ENCODE peak calls at places on chromosomes 4 and X, in four cellular contexts. One of them, this sample, is unnamed.

GRCh38 chr4:57119054-57119651 is 9.0 kb upstream of the IGFBP7 start:
- DNase-seq in H1: no peak
- DNase-seq in SK-N-SH: no peak
- DNase-seq in GM12878: no peak
- DNase-seq in this sample: no peak

GRCh38 chrX:51420610-51421009 is 75.8 kb downstream of the NUDT11 start:
- DNase-seq in H1: no peak
- DNase-seq in GM12878: no peak
- DNase-seq in SK-N-SH: peak; percentile 40
- DNase-seq in this sample: peak; percentile 9

GRCh38 chrX:108070891-108071290 is 20.5 kb downstream of the PSMD10 start:
- DNase-seq in GM12878: no peak
- DNase-seq in H1: no peak
- DNase-seq in SK-N-SH: no peak
- DNase-seq in this sample: no peak

GRCh38 chrX:68440940-68441339 is 7.6 kb upstream of the OPHN1 start:
- DNase-seq in SK-N-SH: peak; percentile 42
- DNase-seq in H1: no peak
- DNase-seq in GM12878: no peak
- DNase-seq in this sample: no peak

GRCh38 chr4:109506890-109507289 is 53.2 kb upstream of the MCUB start:
- DNase-seq in SK-N-SH: no peak
- DNase-seq in H1: no peak
- DNase-seq in GM12878: no peak
- DNase-seq in this sample: no peak

GRCh38 chr4:6308890-6309643 is 39.4 kb downstream of the WFS1 start:
- DNase-seq in SK-N-SH: peak; percentile 84
- DNase-seq in GM12878: no peak
- DNase-seq in H1: no peak
- DNase-seq in this sample: no peak

GRCh38 chrX:46433892-46434291 is 111.3 kb downstream of the ZNF674 start:
- DNase-seq in H1: no peak
- DNase-seq in GM12878: no peak
- DNase-seq in SK-N-SH: no peak
- DNase-seq in this sample: no peak

GRCh38 chrX:154368630-154369452 is 5.6 kb downstream of the FLNA start:
- DNase-seq in SK-N-SH: no peak
- DNase-seq in GM12878: peak; percentile 60
- DNase-seq in H1: no peak
- DNase-seq in this sample: peak; percentile 88

GRCh38 chr4:170271723-170272122 is 182.0 kb upstream of the AADAT start:
- DNase-seq in H1: no peak
- DNase-seq in GM12878: no peak
- DNase-seq in SK-N-SH: no peak
- DNase-seq in this sample: no peak

GRCh38 chr4:25704516-25704915 is 48.9 kb downstream of the SLC34A2 start:
- DNase-seq in SK-N-SH: no peak
- DNase-seq in H1: no peak
- DNase-seq in GM12878: no peak
- DNase-seq in this sample: no peak

GRCh38 chrX:102599950-102600579 is 750 bp downstream of the ARMCX5 start:
- DNase-seq in H1: no peak
- DNase-seq in SK-N-SH: no peak
- DNase-seq in GM12878: no peak
- DNase-seq in this sample: no peak

GRCh38 chr4:42149004-42149403 is 3.5 kb downstream of the BEND4 start:
- DNase-seq in SK-N-SH: peak; percentile 24
- DNase-seq in H1: no peak
- DNase-seq in GM12878: no peak
- DNase-seq in this sample: no peak

GRCh38 chrX:151754641-151755215 is 20.2 kb downstream of the CNGA2 start:
- DNase-seq in H1: no peak
- DNase-seq in SK-N-SH: no peak
- DNase-seq in GM12878: no peak
- DNase-seq in this sample: no peak

GRCh38 chrX:81316163-81316562 is 114.3 kb downstream of the SH3BGRL start:
- DNase-seq in GM12878: no peak
- DNase-seq in SK-N-SH: no peak
- DNase-seq in H1: no peak
- DNase-seq in this sample: peak; percentile 14

GRCh38 chr4:123390846-123391456 is 5.6 kb upstream of the SPRY1 start:
- DNase-seq in GM12878: no peak
- DNase-seq in SK-N-SH: peak; percentile 36
- DNase-seq in H1: no peak
- DNase-seq in this sample: no peak

DNA sequence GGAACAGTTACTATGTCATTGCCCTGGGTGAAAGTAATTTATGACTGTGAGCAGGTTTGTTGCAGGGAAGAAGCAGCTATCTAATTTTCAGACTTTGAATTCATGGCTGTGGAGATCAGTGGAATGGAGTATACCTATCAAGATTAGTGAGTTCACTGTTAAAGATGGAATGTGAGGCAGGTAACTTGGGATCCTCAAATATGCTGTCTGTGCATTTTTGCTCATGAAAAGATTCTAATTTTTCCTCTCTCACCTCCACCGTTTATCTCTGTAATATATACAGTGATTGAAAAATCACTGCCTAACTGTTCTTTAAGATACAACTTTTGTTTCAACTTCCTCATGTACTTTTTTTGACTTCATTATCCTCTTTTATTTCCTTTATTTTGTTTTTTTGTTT is 256.9 kb upstream of the ARSJ start:
- DNase-seq in SK-N-SH: no peak
- DNase-seq in GM12878: no peak
- DNase-seq in H1: no peak
- DNase-seq in this sample: no peak
- TF ChIP-seq GABPA in SK-N-SH: no peak
- TF ChIP-seq GABPA in GM12878: no peak
- TF ChIP-seq GABPA in H1: no peak
- TF ChIP-seq GABPA in this sample: no peak

GRCh38 chr4:38949416-38950051 is 81.9 kb downstream of the FAM114A1 start:
- DNase-seq in GM12878: no peak
- DNase-seq in SK-N-SH: no peak
- DNase-seq in H1: no peak
- DNase-seq in this sample: no peak

GRCh38 chr4:38948551-38948950 is 80.9 kb downstream of the FAM114A1 start:
- DNase-seq in H1: no peak
- DNase-seq in GM12878: no peak
- DNase-seq in SK-N-SH: no peak
- DNase-seq in this sample: no peak

GRCh38 chr4:38951598-38951997 is 80.6 kb downstream of the TMEM156 start:
- DNase-seq in GM12878: no peak
- DNase-seq in H1: no peak
- DNase-seq in SK-N-SH: no peak
- DNase-seq in this sample: no peak

GRCh38 chr4:38950734-38951133 is 81.5 kb downstream of the TMEM156 start:
- DNase-seq in GM12878: no peak
- DNase-seq in SK-N-SH: no peak
- DNase-seq in H1: no peak
- DNase-seq in this sample: no peak

GRCh38 chr4:38950159-38950558 is 82.0 kb downstream of the TMEM156 start:
- DNase-seq in H1: no peak
- DNase-seq in SK-N-SH: no peak
- DNase-seq in GM12878: no peak
- DNase-seq in this sample: no peak
- TF ChIP-seq GABPA in H1: no peak
- TF ChIP-seq GABPA in SK-N-SH: no peak
- TF ChIP-seq GABPA in GM12878: no peak
- TF ChIP-seq GABPA in this sample: no peak

DNA sequence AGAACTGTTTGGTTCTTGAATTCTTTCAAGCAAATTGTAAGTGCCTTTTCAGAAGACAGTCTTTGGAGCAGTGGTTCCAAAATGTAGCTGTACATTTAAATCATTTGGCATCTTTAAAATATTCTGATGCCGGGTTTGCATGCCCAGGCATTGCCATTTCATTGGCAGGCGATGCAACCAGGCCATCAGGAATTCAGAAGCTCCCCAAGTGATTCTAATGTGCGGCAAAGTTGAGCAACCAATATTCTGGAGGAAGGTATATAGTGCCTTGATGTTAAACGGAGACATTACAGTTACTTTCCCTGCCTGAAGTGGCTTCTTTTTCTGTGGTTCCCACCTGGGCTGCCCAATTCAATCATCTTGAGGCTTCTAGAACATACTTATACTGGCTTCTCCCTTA is 68.8 kb upstream of the PGM2 start:
- DNase-seq in SK-N-SH: no peak
- DNase-seq in H1: no peak
- DNase-seq in GM12878: no peak
- DNase-seq in this sample: peak; percentile 77
- TF ChIP-seq GABPA in SK-N-SH: no peak
- TF ChIP-seq GABPA in H1: no peak
- TF ChIP-seq GABPA in GM12878: no peak
- TF ChIP-seq GABPA in this sample: no peak

GRCh38 chr4:161828061-161828460 is 335.7 kb downstream of the FSTL5 start:
- DNase-seq in H1: no peak
- DNase-seq in GM12878: no peak
- DNase-seq in SK-N-SH: no peak
- DNase-seq in this sample: no peak
- TF ChIP-seq GABPA in H1: no peak
- TF ChIP-seq GABPA in GM12878: no peak
- TF ChIP-seq GABPA in SK-N-SH: no peak
- TF ChIP-seq GABPA in this sample: no peak

GRCh38 chr4:147732516-147733193 is 767 bp downstream of the ARHGAP10 start:
- DNase-seq in SK-N-SH: peak; percentile 80
- DNase-seq in H1: no peak
- DNase-seq in GM12878: no peak
- DNase-seq in this sample: peak; percentile 24

GRCh38 chr4:147731611-147732515 is at the start of gene ARHGAP10:
- DNase-seq in SK-N-SH: peak; percentile 85
- DNase-seq in GM12878: no peak
- DNase-seq in H1: no peak
- DNase-seq in this sample: peak; percentile 22

GRCh38 chr4:147733614-147734344 is 1.9 kb downstream of the ARHGAP10 start:
- DNase-seq in SK-N-SH: peak; percentile 24
- DNase-seq in GM12878: no peak
- DNase-seq in H1: no peak
- DNase-seq in this sample: no peak

GRCh38 chr4:147727476-147728028 is 4.3 kb upstream of the ARHGAP10 start:
- DNase-seq in H1: no peak
- DNase-seq in SK-N-SH: no peak
- DNase-seq in GM12878: no peak
- DNase-seq in this sample: no peak

GRCh38 chr4:147730333-147730732 is 1.6 kb upstream of the ARHGAP10 start:
- DNase-seq in H1: no peak
- DNase-seq in GM12878: no peak
- DNase-seq in SK-N-SH: no peak
- DNase-seq in this sample: no peak
- TF ChIP-seq GABPA in H1: no peak
- TF ChIP-seq GABPA in GM12878: no peak
- TF ChIP-seq GABPA in SK-N-SH: no peak
- TF ChIP-seq GABPA in this sample: no peak

GRCh38 chr4:104491826-104492771 is 2.6 kb downstream of the CXXC4 start:
- DNase-seq in SK-N-SH: peak; percentile 43
- DNase-seq in GM12878: peak; percentile 87
- DNase-seq in H1: no peak
- DNase-seq in this sample: no peak
- TF ChIP-seq GABPA in SK-N-SH: no peak
- TF ChIP-seq GABPA in GM12878: no peak
- TF ChIP-seq GABPA in H1: no peak
- TF ChIP-seq GABPA in this sample: no peak

GRCh38 chr4:134636332-134637055 is 434.9 kb upstream of the PABPC4L start:
- DNase-seq in GM12878: no peak
- DNase-seq in SK-N-SH: no peak
- DNase-seq in H1: no peak
- DNase-seq in this sample: no peak
- TF ChIP-seq GABPA in GM12878: no peak
- TF ChIP-seq GABPA in SK-N-SH: no peak
- TF ChIP-seq GABPA in H1: no peak
- TF ChIP-seq GABPA in this sample: no peak

GRCh38 chr4:121164291-121164690 is at the start of gene TNIP3:
- DNase-seq in H1: no peak
- DNase-seq in SK-N-SH: no peak
- DNase-seq in GM12878: no peak
- DNase-seq in this sample: no peak
- TF ChIP-seq GABPA in H1: no peak
- TF ChIP-seq GABPA in SK-N-SH: no peak
- TF ChIP-seq GABPA in GM12878: no peak
- TF ChIP-seq GABPA in this sample: no peak